ENCODE peak calls at places on chromosomes 5 and 9, in nine cellular contexts. E, P, H, D, S, Z, J, W and I are unnamed samples.

GRCh38 chr5:40037703-40038102 is 612.9 kb upstream of the DAB2 start:
- DNase-seq in Z (no peak), H (no peak), J (no peak), W (no peak), D (no peak), P (no peak), E (no peak), S (no peak), I (no peak)

GRCh38 chr9:131429121-131430012 is 35.5 kb downstream of the PRRC2B start:
- DNase-seq in Z (no peak), P (peak; percentile 23), D (no peak), S (no peak), W (no peak), J (no peak), H (no peak), E (no peak), I (peak; percentile 17)

GRCh38 chr5:2556375-2556966 is 195.0 kb downstream of the IRX2 start:
- DNase-seq in H (no peak), S (no peak), J (no peak), W (no peak), D (no peak), Z (no peak), P (no peak), E (no peak), I (no peak)

GRCh38 chr5:169641253-169641652 is 4.2 kb downstream of the DOCK2 start:
- DNase-seq in S (no peak), J (peak; percentile 54), E (no peak), Z (no peak), P (peak; percentile 37), D (peak; percentile 42), W (no peak), H (peak; percentile 48), I (no peak)

GRCh38 chr5:10144040-10144439 is 105.6 kb downstream of the ATPSCKMT start:
- DNase-seq in D (no peak), Z (no peak), J (no peak), E (no peak), W (no peak), S (no peak), P (no peak), H (no peak), I (no peak)

GRCh38 chr5:69368458-69369368 is 607 bp downstream of the AK6 start:
- DNase-seq in W (peak; percentile 11), S (peak; percentile 17), E (peak; percentile 36), Z (no peak), P (peak; percentile 10), D (no peak), J (peak; percentile 50), H (peak; percentile 72), I (no peak)

GRCh38 chr9:81370096-81370495 is 319.3 kb downstream of the TLE1 start:
- DNase-seq in S (no peak), Z (no peak), E (no peak), H (no peak), J (no peak), P (no peak), D (no peak), W (no peak), I (no peak)

GRCh38 chr5:52269395-52269794 is 518.3 kb upstream of the ITGA1 start:
- DNase-seq in Z (no peak), P (no peak), H (no peak), S (no peak), W (no peak), D (no peak), E (no peak), J (no peak), I (no peak)

GRCh38 chr5:38403407-38403806 is 145.0 kb downstream of the EGFLAM start:
- DNase-seq in P (peak; percentile 56), J (peak; percentile 33), E (no peak), D (peak; percentile 33), W (no peak), H (peak; percentile 13), Z (no peak), S (no peak), I (no peak)

GRCh38 chr5:2981035-2981434 is 229.6 kb upstream of the IRX2 start:
- DNase-seq in W (no peak), S (no peak), Z (no peak), J (no peak), E (no peak), D (no peak), H (no peak), P (no peak), I (no peak)

GRCh38 chr9:137353223-137354152 is 51.4 kb upstream of the NRARP start:
- DNase-seq in H (no peak), S (peak; percentile 49), Z (no peak), P (no peak), J (no peak), E (no peak), W (no peak), D (no peak), I (peak; percentile 21)

GRCh38 chr9:93072383-93072795 is 13.9 kb downstream of the SUSD3 start:
- DNase-seq in E (no peak), D (peak; percentile 55), Z (no peak), J (peak; percentile 37), P (peak; percentile 79), H (peak; percentile 21), W (peak; percentile 42), S (peak; percentile 86), I (peak; percentile 74)

GRCh38 chr5:83471405-83472212 is at the start of gene VCAN:
- DNase-seq in D (peak; percentile 89), H (peak; percentile 92), J (peak; percentile 93), E (no peak), W (peak; percentile 72), S (peak; percentile 40), Z (peak; percentile 56), P (peak; percentile 86), I (peak; percentile 65)
- H3K4me3 ChIP-seq in D (peak within 1 kb of the TSS; percentile 82), H (peak within 1 kb of the TSS; percentile 94), J (peak within 1 kb of the TSS; percentile 85), E (no peak within 1 kb of the TSS), W (peak within 1 kb of the TSS; percentile 80), S (peak within 1 kb of the TSS; percentile 46), Z (peak within 1 kb of the TSS; percentile 61), P (peak within 1 kb of the TSS; percentile 77), I (peak within 1 kb of the TSS; percentile 2)

GRCh38 chr5:161544350-161544765 is 2.2 kb downstream of the GABRB2 start:
- DNase-seq in S (no peak), H (peak; percentile 58), P (peak; percentile 55), J (peak; percentile 55), D (peak; percentile 39), E (no peak), W (peak; percentile 20), Z (peak; percentile 66), I (peak; percentile 60)

GRCh38 chr5:161547573-161548471 is 1.3 kb upstream of the GABRB2 start:
- DNase-seq in Z (peak; percentile 65), D (no peak), J (no peak), W (no peak), E (no peak), H (no peak), S (no peak), P (no peak), I (no peak)

GRCh38 chr5:161546463-161547301 is at the start of gene GABRB2:
- DNase-seq in D (peak; percentile 5), J (peak; percentile 39), P (peak; percentile 21), Z (peak; percentile 79), E (peak; percentile 3), S (no peak), W (peak; percentile 22), H (peak; percentile 64), I (peak; percentile 78)

GRCh38 chr5:161548472-161549094 is 2.1 kb upstream of the GABRB2 start:
- DNase-seq in D (no peak), Z (no peak), J (no peak), S (no peak), P (no peak), E (no peak), W (no peak), H (no peak), I (peak; percentile 64)

GRCh38 chr5:161545701-161546462 is 643 bp downstream of the GABRB2 start:
- DNase-seq in H (no peak), D (no peak), E (no peak), P (no peak), S (no peak), W (no peak), J (no peak), Z (no peak), I (no peak)
- H3K4me3 ChIP-seq in H (peak overlapping the region; percentile 74), D (peak overlapping the region; percentile 54), E (no peak overlapping the region), P (no peak overlapping the region), S (no peak overlapping the region), W (peak overlapping the region; percentile 54), J (no peak overlapping the region), Z (peak overlapping the region; percentile 73), I (no peak overlapping the region)

DNA sequence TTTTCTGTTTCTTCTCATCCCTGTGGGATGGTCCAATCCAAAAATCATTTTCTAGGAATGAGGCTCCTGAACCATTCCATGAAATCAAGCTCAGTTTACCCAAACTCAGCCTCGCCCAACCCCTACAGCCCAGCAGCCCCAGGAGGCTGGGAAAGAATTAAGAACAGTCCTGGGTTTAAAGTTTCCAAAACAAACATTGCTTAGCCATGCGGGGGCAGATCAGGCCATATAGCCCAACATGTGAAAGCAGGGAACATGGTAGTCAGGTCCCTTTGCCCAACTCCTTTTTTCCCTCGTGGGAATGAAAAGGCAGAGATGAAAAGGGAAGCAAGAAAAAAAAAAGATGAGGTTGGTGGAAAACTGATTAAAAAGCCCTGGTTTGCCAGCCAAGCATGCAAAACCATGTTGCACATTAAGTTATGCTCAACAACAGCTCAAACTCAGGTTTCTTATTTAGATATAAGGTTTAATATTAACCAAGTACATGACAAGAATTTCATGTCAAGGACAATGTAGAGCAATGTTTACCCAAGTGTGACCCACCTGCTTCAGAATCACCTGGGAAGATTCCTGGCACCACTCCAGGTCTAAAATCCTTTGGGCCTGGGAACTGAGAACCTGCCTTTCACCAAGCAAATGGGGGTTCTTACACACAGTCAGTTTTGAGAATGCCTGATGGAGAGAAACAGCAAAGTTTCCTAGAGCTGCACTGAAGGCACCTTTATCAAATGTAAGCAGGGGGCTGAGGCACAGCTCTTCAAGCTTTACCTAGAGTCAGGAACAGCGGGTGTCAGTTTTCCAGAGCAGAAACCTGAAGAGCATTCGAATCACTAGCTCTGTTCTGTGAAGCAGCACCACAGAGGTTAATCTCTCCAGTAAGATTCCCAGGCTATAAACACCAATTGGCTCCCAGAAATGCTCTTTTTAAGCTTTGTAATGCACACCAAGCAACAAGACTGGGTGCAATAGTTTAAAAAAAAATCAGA is 1.7 kb downstream of the FREM1 start:
- DNase-seq in W (no peak), E (no peak), P (no peak), J (no peak), S (no peak), H (no peak), D (no peak), Z (no peak), I (no peak)
- H3K4me3 ChIP-seq in W (no peak overlapping the region), E (no peak overlapping the region), P (no peak overlapping the region), J (no peak overlapping the region), S (peak overlapping the region; percentile 33), H (no peak overlapping the region), D (no peak overlapping the region), Z (no peak overlapping the region), I (no peak overlapping the region)

GRCh38 chr5:176651472-176651980 is 4.2 kb downstream of the TSPAN17 start:
- DNase-seq in W (no peak), Z (no peak), J (no peak), E (no peak), D (no peak), H (no peak), P (no peak), S (no peak), I (peak; percentile 53)
- H3K4me3 ChIP-seq in W (no peak overlapping the region), Z (no peak overlapping the region), J (no peak overlapping the region), E (no peak overlapping the region), D (no peak overlapping the region), H (no peak overlapping the region), P (no peak overlapping the region), S (no peak overlapping the region), I (no peak overlapping the region)